ENCODE peak calls at places on chromosome 16, in eight cellular contexts. D is transverse colon, L is adrenal gland, H is esophagus muscularis mucosa, Y is heart left ventricle, W is ovary, P is lower leg skin, M is endothelial cell of umbilical vein. C is an unnamed sample.

GRCh38 chr16:48687421-48688038 is 77.5 kb upstream of the N4BP1 start:
- DNase-seq in D (peak; percentile 18), L (peak; percentile 63), H (peak; percentile 90), Y (peak; percentile 28), W (peak; percentile 23), P (no peak), M (peak; percentile 59), C (peak; percentile 69)

GRCh38 chr16:26645629-26646028 is 421.1 kb upstream of the C16orf82 start:
- DNase-seq in D (no peak), L (peak; percentile 24), H (peak; percentile 81), Y (no peak), W (no peak), P (no peak), M (no peak), C (peak; percentile 22)

GRCh38 chr16:50680907-50681885 is at the start of gene SNX20:
- DNase-seq in D (peak; percentile 58), L (no peak), H (no peak), Y (peak; percentile 47), W (peak; percentile 5), P (peak; percentile 87), M (no peak), C (no peak)

GRCh38 chr16:56257260-56257659 is 66.0 kb downstream of the GNAO1 start:
- DNase-seq in D (peak; percentile 58), L (no peak), H (no peak), Y (peak; percentile 69), W (peak; percentile 27), P (no peak), M (no peak), C (no peak)

GRCh38 chr16:3012246-3012645 is 477 bp upstream of the CLDN9 start:
- DNase-seq in D (no peak), L (no peak), H (no peak), Y (no peak), W (no peak), P (no peak), M (no peak), C (no peak)

GRCh38 chr16:78562156-78562555 is 462.7 kb downstream of the WWOX start:
- DNase-seq in D (no peak), L (no peak), H (no peak), Y (no peak), W (no peak), P (no peak), M (no peak), C (no peak)

GRCh38 chr16:27448531-27449433 is 46.8 kb downstream of the IL21R start:
- DNase-seq in D (no peak), L (no peak), H (no peak), Y (no peak), W (no peak), P (no peak), M (no peak), C (no peak)

GRCh38 chr16:91484-91883 is 13.5 kb downstream of the MPG start:
- DNase-seq in D (no peak), L (peak; percentile 75), H (no peak), Y (no peak), W (no peak), P (no peak), M (no peak), C (peak; percentile 49)

GRCh38 chr16:23745263-23745662 is 9.6 kb upstream of the CHP2 start:
- DNase-seq in D (no peak), L (no peak), H (no peak), Y (no peak), W (no peak), P (peak; percentile 12), M (no peak), C (no peak)

GRCh38 chr16:68364601-68364998 is 53.8 kb downstream of the PRMT7 start:
- DNase-seq in D (no peak), L (no peak), H (no peak), Y (no peak), W (no peak), P (no peak), M (no peak), C (no peak)

GRCh38 chr16:51290410-51290809 is 139.3 kb upstream of the SALL1 start:
- DNase-seq in D (no peak), L (no peak), H (no peak), Y (no peak), W (no peak), P (no peak), M (no peak), C (no peak)

GRCh38 chr16:50299508-50300105 is 33.3 kb downstream of the ADCY7 start:
- DNase-seq in D (no peak), L (no peak), H (no peak), Y (no peak), W (peak; percentile 12), P (peak; percentile 63), M (no peak), C (no peak)

GRCh38 chr16:49596119-49596518 is 222.5 kb downstream of the C16orf78 start:
- DNase-seq in D (no peak), L (peak; percentile 21), H (no peak), Y (no peak), W (no peak), P (peak; percentile 39), M (peak; percentile 51), C (no peak)

GRCh38 chr16:58882292-58882691 is 148.2 kb upstream of the GOT2 start:
- DNase-seq in D (no peak), L (no peak), H (no peak), Y (no peak), W (no peak), P (no peak), M (no peak), C (no peak)

GRCh38 chr16:3358884-3359283 is 3.2 kb downstream of the OR2C1 start:
- DNase-seq in D (no peak), L (no peak), H (no peak), Y (no peak), W (no peak), P (no peak), M (no peak), C (no peak)

GRCh38 chr16:73151225-73151624 is 103.3 kb upstream of the ZFHX3 start:
- DNase-seq in D (no peak), L (no peak), H (no peak), Y (no peak), W (no peak), P (no peak), M (no peak), C (no peak)

GRCh38 chr16:75019007-75019406 is 20.2 kb downstream of the ZNRF1 start:
- DNase-seq in D (no peak), L (no peak), H (no peak), Y (no peak), W (no peak), P (no peak), M (no peak), C (no peak)

GRCh38 chr16:1642148-1642547 is 30.0 kb downstream of the CRAMP1 start:
- DNase-seq in D (no peak), L (no peak), H (no peak), Y (no peak), W (no peak), P (no peak), M (no peak), C (no peak)

DNA sequence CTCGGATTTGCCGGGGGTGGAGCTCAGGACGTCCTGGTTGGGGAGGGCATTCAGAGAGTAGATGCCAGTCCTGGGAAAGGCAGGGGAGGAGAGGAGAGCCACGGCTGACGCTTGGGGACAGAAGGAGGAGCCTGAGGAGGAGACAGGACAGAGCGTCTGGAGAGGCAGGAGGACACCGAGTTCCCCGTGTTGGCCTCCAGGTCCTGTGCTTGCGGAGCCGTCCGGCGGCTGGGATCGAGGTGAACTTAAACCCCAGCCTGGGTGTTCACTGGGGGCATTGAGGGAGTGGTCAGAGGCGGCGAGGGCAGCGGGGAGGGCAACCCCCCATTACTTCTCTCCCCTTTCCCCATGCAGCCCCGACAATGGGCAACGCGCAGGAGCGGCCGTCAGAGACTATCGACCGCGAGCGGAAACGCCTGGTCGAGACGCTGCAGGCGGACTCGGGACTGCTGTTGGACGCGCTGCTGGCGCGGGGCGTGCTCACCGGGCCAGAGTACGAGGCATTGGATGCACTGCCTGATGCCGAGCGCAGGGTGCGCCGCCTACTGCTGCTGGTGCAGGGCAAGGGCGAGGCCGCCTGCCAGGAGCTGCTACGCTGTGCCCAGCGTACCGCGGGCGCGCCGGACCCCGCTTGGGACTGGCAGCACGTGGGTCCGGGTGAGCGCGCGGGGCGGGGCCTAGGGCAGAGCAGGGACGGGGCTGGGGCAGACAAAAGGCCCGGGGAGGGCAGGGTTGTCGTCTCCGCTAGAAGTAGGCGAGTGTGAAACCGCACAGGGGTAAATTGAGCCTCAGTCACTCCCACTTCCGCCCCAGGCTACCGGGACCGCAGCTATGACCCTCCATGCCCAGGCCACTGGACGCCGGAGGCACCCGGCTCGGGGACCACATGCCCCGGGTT is 3.7 kb downstream of the NOL3 start:
- DNase-seq in D (peak; percentile 93), L (peak; percentile 95), H (peak; percentile 94), Y (peak; percentile 86), W (peak; percentile 75), P (peak; percentile 96), M (peak; percentile 90), C (peak; percentile 61)
- TF ChIP-seq POLR2A in D (peak; percentile 96), L (peak; percentile 81), H (peak; percentile 39), Y (peak; percentile 22), W (no peak), P (no peak), M (no peak), C (peak; percentile 42)

DNA sequence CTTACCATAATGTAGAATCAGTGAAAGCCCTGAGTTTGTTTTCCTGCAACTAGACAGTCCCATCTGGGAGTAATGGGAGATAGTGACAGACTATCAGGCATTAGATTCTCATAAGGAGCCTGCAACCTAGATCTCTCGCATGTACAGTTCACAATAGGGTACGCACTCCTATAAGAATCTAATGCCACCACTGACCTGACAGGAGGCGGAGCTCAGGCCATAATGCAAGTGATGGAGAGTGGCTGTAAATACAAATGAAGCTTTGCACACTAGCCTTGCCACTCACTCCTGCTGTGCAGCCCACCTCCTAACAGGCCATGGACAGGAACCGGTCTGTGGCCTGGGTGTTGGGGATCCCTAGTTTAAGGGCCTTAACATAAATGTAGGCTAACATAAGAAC is 21.4 kb downstream of the THUMPD1 start:
- DNase-seq in D (no peak), L (no peak), H (no peak), Y (no peak), W (no peak), P (no peak), M (no peak), C (no peak)
- TF ChIP-seq POLR2A in D (no peak), L (no peak), H (no peak), Y (no peak), W (no peak), P (no peak), M (no peak), C (no peak)

DNA sequence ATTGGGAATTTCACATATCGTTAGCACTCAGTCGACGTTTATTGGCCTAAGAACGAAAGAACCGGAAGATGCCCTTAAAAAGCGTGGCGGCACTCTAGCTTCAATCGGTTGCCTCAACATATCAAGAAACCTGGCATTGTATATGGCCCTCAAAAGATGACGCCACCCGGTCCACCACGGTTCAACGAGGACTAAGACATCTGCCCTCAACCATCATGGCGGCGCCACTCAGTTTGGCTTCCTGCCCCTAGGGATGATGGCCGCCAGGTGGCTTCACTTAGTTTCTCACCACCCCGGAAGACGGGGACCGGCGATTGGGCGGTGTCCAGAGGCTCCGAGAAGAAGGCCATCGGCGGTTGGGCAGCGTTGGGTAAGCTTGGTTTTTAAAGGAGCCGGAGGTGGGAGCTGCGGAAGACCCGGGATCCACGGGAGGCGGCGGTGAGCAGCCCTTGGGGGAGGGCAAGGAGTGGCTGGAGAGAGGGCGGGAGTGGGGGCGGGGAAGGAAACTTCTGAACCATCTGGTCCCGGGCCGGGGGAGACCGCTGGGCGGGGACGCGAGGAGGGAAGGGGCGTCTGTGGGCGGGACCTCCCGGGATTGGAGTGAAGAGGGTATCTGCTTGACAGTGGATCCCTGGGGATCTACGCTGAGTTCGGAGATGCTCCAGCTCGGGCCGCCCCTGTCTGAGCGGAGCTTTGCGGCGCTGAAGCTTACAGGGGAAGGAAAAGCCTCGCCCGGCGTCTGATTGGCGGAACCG is at the start of gene PRR14:
- DNase-seq in D (peak; percentile 100), L (peak; percentile 100), H (peak; percentile 100), Y (peak; percentile 100), W (peak; percentile 100), P (peak; percentile 100), M (peak; percentile 100), C (peak; percentile 100)
- TF ChIP-seq POLR2A in D (peak; percentile 45), L (peak; percentile 21), H (peak; percentile 31), Y (no peak), W (peak; percentile 41), P (no peak), M (peak; percentile 25), C (peak; percentile 61)

GRCh38 chr16:89711601-89712475 is 8.9 kb downstream of the VPS9D1 start:
- DNase-seq in D (peak; percentile 74), L (peak; percentile 68), H (no peak), Y (no peak), W (peak; percentile 57), P (no peak), M (peak; percentile 66), C (peak; percentile 74)
- TF ChIP-seq POLR2A in D (peak; percentile 10), L (no peak), H (no peak), Y (no peak), W (no peak), P (no peak), M (peak; percentile 85), C (peak; percentile 36)

C was measured in erythroblast.